ENCODE peak calls at places on chromosomes 5 and 9, in four cellular contexts. Q, H, K and M are unnamed samples.

GRCh38 chr5:36887532-36887931 is 11.0 kb downstream of the NIPBL start:
- DNase-seq in H (no peak), Q (no peak), K (no peak), M (no peak)

GRCh38 chr5:473344-474192 is 30.6 kb downstream of the EXOC3 start:
- DNase-seq in Q (no peak), K (peak), H (no peak), M (no peak)

GRCh38 chr9:90773593-90773992 is 28.0 kb upstream of the SYK start:
- DNase-seq in Q (no peak), K (no peak), H (no peak), M (no peak)

GRCh38 chr5:8058626-8059180 is 189.8 kb downstream of the MTRR start:
- DNase-seq in Q (no peak), K (no peak), H (no peak), M (no peak)

GRCh38 chr5:82058710-82059109 is 86.9 kb downstream of the ATG10 start:
- DNase-seq in Q (no peak), H (no peak), K (no peak), M (no peak)

GRCh38 chr5:132425009-132425937 is 55.8 kb downstream of the SLC22A5 start:
- DNase-seq in H (no peak), Q (peak), K (peak), M (no peak)

GRCh38 chr9:123322771-123323481 is 33.1 kb upstream of the CRB2 start:
- DNase-seq in H (no peak), K (no peak), Q (peak), M (no peak)

GRCh38 chr5:33231935-33232334 is 208.8 kb upstream of the TARS1 start:
- DNase-seq in Q (no peak), K (no peak), H (no peak), M (no peak)

GRCh38 chr5:35089688-35090314 is 42.1 kb upstream of the AGXT2 start:
- DNase-seq in H (peak), Q (peak), K (peak), M (peak)

GRCh38 chr9:7315116-7315515 is 484.5 kb downstream of the DMAC1 start:
- DNase-seq in K (no peak), H (no peak), Q (no peak), M (no peak)

GRCh38 chr5:180315762-180316212 is 23.9 kb upstream of the MAPK9 start:
- DNase-seq in H (no peak), Q (peak), K (peak), M (peak)

GRCh38 chr5:135138116-135138850 is 104.3 kb upstream of the PITX1 start:
- DNase-seq in Q (no peak), H (no peak), K (peak), M (no peak)

GRCh38 chr9:110977259-110977709 is 61.0 kb downstream of the LPAR1 start:
- DNase-seq in Q (no peak), K (peak), H (peak), M (no peak)

GRCh38 chr5:9361835-9362234 is 184.0 kb downstream of the SEMA5A start:
- DNase-seq in H (peak), K (peak), Q (peak), M (no peak)

GRCh38 chr9:8284835-8285234 is 485.3 kb upstream of the DMAC1 start:
- DNase-seq in H (no peak), K (no peak), Q (no peak), M (no peak)

GRCh38 chr5:160831801-160832200 is 20.2 kb downstream of the ATP10B start:
- DNase-seq in Q (no peak), H (no peak), K (no peak), M (no peak)

GRCh38 chr9:122950263-122950662 is 9.4 kb downstream of the RABGAP1 start:
- DNase-seq in K (no peak), Q (no peak), H (no peak), M (no peak)

GRCh38 chr5:130237721-130238120 is 333.5 kb downstream of the CHSY3 start:
- DNase-seq in H (no peak), K (no peak), Q (no peak), M (no peak)

GRCh38 chr5:110038297-110038997 is 348.7 kb downstream of the MAN2A1 start:
- DNase-seq in Q (no peak), H (no peak), K (peak), M (no peak)

GRCh38 chr5:73274870-73275756 is 102.1 kb downstream of the TMEM174 start:
- DNase-seq in H (no peak), K (no peak), Q (no peak), M (no peak)

GRCh38 chr9:33818167-33818831 is 1.3 kb downstream of the UBE2R2 start:
- DNase-seq in K (peak), Q (no peak), H (no peak), M (no peak)

GRCh38 chr9:135155396-135155795 is 67.9 kb downstream of the OLFM1 start:
- DNase-seq in Q (no peak), H (no peak), K (no peak), M (no peak)

GRCh38 chr9:119005162-119005561 is 364.1 kb downstream of the BRINP1 start:
- DNase-seq in H (no peak), Q (no peak), K (peak), M (no peak)

GRCh38 chr5:177545487-177546261 is 8.7 kb downstream of the FAM193B start:
- DNase-seq in K (peak), H (no peak), Q (no peak), M (no peak)

GRCh38 chr5:148084269-148084668 is 20.5 kb downstream of the SPINK5 start:
- DNase-seq in K (no peak), Q (no peak), H (no peak), M (no peak)

GRCh38 chr5:2740051-2740848 is 11.2 kb downstream of the IRX2 start:
- DNase-seq in H (no peak), K (no peak), Q (no peak), M (no peak)

GRCh38 chr5:135269224-135269623 is 129.8 kb downstream of the MACROH2A1 start:
- DNase-seq in Q (no peak), H (no peak), K (peak), M (no peak)

GRCh38 chr5:90386099-90386710 is 23.4 kb downstream of the CETN3 start:
- DNase-seq in K (peak), H (no peak), Q (no peak), M (no peak)

GRCh38 chr9:97109194-97109811 is 70.4 kb upstream of the CTSV start:
- DNase-seq in K (peak), Q (peak), H (peak), M (no peak)

GRCh38 chr9:135898634-135899407 is 8.5 kb downstream of the CAMSAP1 start:
- DNase-seq in Q (no peak), K (peak), H (no peak), M (no peak)

GRCh38 chr9:15570769-15571168 is 17.9 kb downstream of the CCDC171 start:
- DNase-seq in H (no peak), Q (no peak), K (no peak), M (no peak)